ENCODE peak calls at places on chromosomes 6 and 20, in five cellular contexts. S is transverse colon, E is lung microvascular endothelial cell, Y is amniotic epithelial cell, R is aorta. G is an unnamed sample.

GRCh38 chr6:45387236-45387635 is 9.5 kb upstream of the SUPT3H start:
- DNase-seq in S (no peak), E (no peak), Y (peak), R (no peak), G (no peak)

GRCh38 chr6:141151710-141152417 is 980.9 kb upstream of the GJE1 start:
- DNase-seq in S (no peak), E (no peak), Y (no peak), R (no peak), G (no peak)

GRCh38 chr20:2244993-2245392 is 50.8 kb upstream of the TGM3 start:
- DNase-seq in S (no peak), E (no peak), Y (no peak), R (no peak), G (no peak)

GRCh38 chr6:88166901-88167624 is 916 bp upstream of the CNR1 start:
- DNase-seq in S (no peak), E (no peak), Y (no peak), R (peak), G (peak)

GRCh38 chr6:143196525-143197225 is 136.0 kb downstream of the AIG1 start:
- DNase-seq in S (no peak), E (no peak), Y (no peak), R (no peak), G (no peak)

GRCh38 chr6:147776631-147777030 is 268.1 kb downstream of the SAMD5 start:
- DNase-seq in S (no peak), E (no peak), Y (no peak), R (no peak), G (no peak)

GRCh38 chr6:30819287-30819917 is 64.9 kb upstream of the DDR1 start:
- DNase-seq in S (no peak), E (no peak), Y (peak), R (no peak), G (no peak)

GRCh38 chr20:49989234-49990065 is 6.7 kb downstream of the SNAI1 start:
- DNase-seq in S (peak), E (peak), Y (peak), R (peak), G (peak)

GRCh38 chr6:2918936-2919335 is 15.8 kb upstream of the SERPINB9 start:
- DNase-seq in S (no peak), E (no peak), Y (no peak), R (no peak), G (no peak)

GRCh38 chr6:100228437-100229424 is 234.7 kb upstream of the MCHR2 start:
- DNase-seq in S (peak), E (peak), Y (peak), R (peak), G (peak)

GRCh38 chr20:10216146-10216741 is 2.4 kb upstream of the SNAP25 start:
- DNase-seq in S (no peak), E (no peak), Y (peak), R (no peak), G (peak)